ENCODE peak calls at places on chromosomes 12 and 14, in nine cellular contexts. One of them, this sample, is unnamed.

GRCh38 chr12:6285532-6286306 is 24.8 kb upstream of the PLEKHG6 start:
- DNase-seq in Ammon's horn: no peak
- DNase-seq in head of caudate nucleus: no peak
- DNase-seq in GM10248: no peak
- DNase-seq in fibroblast of lung: peak
- DNase-seq in NCI-H2081: no peak
- DNase-seq in stimulated activated CD4-positive, alpha-beta T cell treated with anti-CD3 and anti-CD28 coated beads, Interleukin-12 subunit alpha, Interleukin-12 subunit beta, amount 100 ng/mL, for 4 hours: no peak
- DNase-seq in RWPE2: no peak
- DNase-seq in T-helper 1 cell: no peak
- DNase-seq in this sample: no peak

GRCh38 chr12:64603183-64603841 is 7.0 kb upstream of the RASSF3 start:
- DNase-seq in Ammon's horn: no peak
- DNase-seq in head of caudate nucleus: no peak
- DNase-seq in GM10248: no peak
- DNase-seq in fibroblast of lung: no peak
- DNase-seq in NCI-H2081: no peak
- DNase-seq in stimulated activated CD4-positive, alpha-beta T cell treated with anti-CD3 and anti-CD28 coated beads, Interleukin-12 subunit alpha, Interleukin-12 subunit beta, amount 100 ng/mL, for 4 hours: no peak
- DNase-seq in RWPE2: no peak
- DNase-seq in T-helper 1 cell: no peak
- DNase-seq in this sample: no peak

GRCh38 chr14:95961481-95961880 is 77.7 kb upstream of the C14orf132 start:
- DNase-seq in Ammon's horn: no peak
- DNase-seq in head of caudate nucleus: no peak
- DNase-seq in GM10248: no peak
- DNase-seq in fibroblast of lung: no peak
- DNase-seq in NCI-H2081: no peak
- DNase-seq in stimulated activated CD4-positive, alpha-beta T cell treated with anti-CD3 and anti-CD28 coated beads, Interleukin-12 subunit alpha, Interleukin-12 subunit beta, amount 100 ng/mL, for 4 hours: no peak
- DNase-seq in RWPE2: no peak
- DNase-seq in T-helper 1 cell: no peak
- DNase-seq in this sample: no peak

GRCh38 chr12:93441111-93441616 is 583 bp downstream of the UBE2N start:
- DNase-seq in Ammon's horn: no peak
- DNase-seq in head of caudate nucleus: peak
- DNase-seq in GM10248: peak
- DNase-seq in fibroblast of lung: no peak
- DNase-seq in NCI-H2081: peak
- DNase-seq in stimulated activated CD4-positive, alpha-beta T cell treated with anti-CD3 and anti-CD28 coated beads, Interleukin-12 subunit alpha, Interleukin-12 subunit beta, amount 100 ng/mL, for 4 hours: peak
- DNase-seq in RWPE2: no peak
- DNase-seq in T-helper 1 cell: peak
- DNase-seq in this sample: no peak

GRCh38 chr14:55373784-55374725 is 37.6 kb downstream of the ATG14 start:
- DNase-seq in Ammon's horn: no peak
- DNase-seq in head of caudate nucleus: no peak
- DNase-seq in GM10248: peak
- DNase-seq in fibroblast of lung: no peak
- DNase-seq in NCI-H2081: no peak
- DNase-seq in stimulated activated CD4-positive, alpha-beta T cell treated with anti-CD3 and anti-CD28 coated beads, Interleukin-12 subunit alpha, Interleukin-12 subunit beta, amount 100 ng/mL, for 4 hours: no peak
- DNase-seq in RWPE2: no peak
- DNase-seq in T-helper 1 cell: no peak
- DNase-seq in this sample: peak

GRCh38 chr14:95285566-95285965 is 34.1 kb downstream of the CLMN start:
- DNase-seq in Ammon's horn: no peak
- DNase-seq in head of caudate nucleus: no peak
- DNase-seq in GM10248: no peak
- DNase-seq in fibroblast of lung: no peak
- DNase-seq in NCI-H2081: no peak
- DNase-seq in stimulated activated CD4-positive, alpha-beta T cell treated with anti-CD3 and anti-CD28 coated beads, Interleukin-12 subunit alpha, Interleukin-12 subunit beta, amount 100 ng/mL, for 4 hours: no peak
- DNase-seq in RWPE2: no peak
- DNase-seq in T-helper 1 cell: no peak
- DNase-seq in this sample: no peak

GRCh38 chr12:56614627-56615026 is 15.5 kb downstream of the BAZ2A start:
- DNase-seq in Ammon's horn: peak
- DNase-seq in head of caudate nucleus: peak
- DNase-seq in GM10248: no peak
- DNase-seq in fibroblast of lung: no peak
- DNase-seq in NCI-H2081: no peak
- DNase-seq in stimulated activated CD4-positive, alpha-beta T cell treated with anti-CD3 and anti-CD28 coated beads, Interleukin-12 subunit alpha, Interleukin-12 subunit beta, amount 100 ng/mL, for 4 hours: no peak
- DNase-seq in RWPE2: no peak
- DNase-seq in T-helper 1 cell: no peak
- DNase-seq in this sample: no peak

GRCh38 chr12:120241561-120242274 is 23.8 kb downstream of the PXN start:
- DNase-seq in Ammon's horn: no peak
- DNase-seq in head of caudate nucleus: no peak
- DNase-seq in GM10248: no peak
- DNase-seq in fibroblast of lung: peak
- DNase-seq in NCI-H2081: no peak
- DNase-seq in stimulated activated CD4-positive, alpha-beta T cell treated with anti-CD3 and anti-CD28 coated beads, Interleukin-12 subunit alpha, Interleukin-12 subunit beta, amount 100 ng/mL, for 4 hours: no peak
- DNase-seq in RWPE2: no peak
- DNase-seq in T-helper 1 cell: no peak
- DNase-seq in this sample: no peak

GRCh38 chr12:81078469-81079196 is 754 bp downstream of the ACSS3 start:
- DNase-seq in Ammon's horn: no peak
- DNase-seq in head of caudate nucleus: no peak
- DNase-seq in GM10248: no peak
- DNase-seq in fibroblast of lung: peak
- DNase-seq in NCI-H2081: peak
- DNase-seq in stimulated activated CD4-positive, alpha-beta T cell treated with anti-CD3 and anti-CD28 coated beads, Interleukin-12 subunit alpha, Interleukin-12 subunit beta, amount 100 ng/mL, for 4 hours: no peak
- DNase-seq in RWPE2: no peak
- DNase-seq in T-helper 1 cell: no peak
- DNase-seq in this sample: no peak

GRCh38 chr12:26821212-26821701 is 11.7 kb downstream of the ITPR2 start:
- DNase-seq in Ammon's horn: peak
- DNase-seq in head of caudate nucleus: no peak
- DNase-seq in GM10248: no peak
- DNase-seq in fibroblast of lung: peak
- DNase-seq in NCI-H2081: no peak
- DNase-seq in stimulated activated CD4-positive, alpha-beta T cell treated with anti-CD3 and anti-CD28 coated beads, Interleukin-12 subunit alpha, Interleukin-12 subunit beta, amount 100 ng/mL, for 4 hours: no peak
- DNase-seq in RWPE2: no peak
- DNase-seq in T-helper 1 cell: no peak
- DNase-seq in this sample: no peak

GRCh38 chr12:51070004-51070403 is 13.4 kb downstream of the CSRNP2 start:
- DNase-seq in Ammon's horn: no peak
- DNase-seq in head of caudate nucleus: no peak
- DNase-seq in GM10248: no peak
- DNase-seq in fibroblast of lung: peak
- DNase-seq in NCI-H2081: no peak
- DNase-seq in stimulated activated CD4-positive, alpha-beta T cell treated with anti-CD3 and anti-CD28 coated beads, Interleukin-12 subunit alpha, Interleukin-12 subunit beta, amount 100 ng/mL, for 4 hours: no peak
- DNase-seq in RWPE2: no peak
- DNase-seq in T-helper 1 cell: no peak
- DNase-seq in this sample: peak

GRCh38 chr12:30847259-30847658 is 79.3 kb upstream of the TSPAN11 start:
- DNase-seq in Ammon's horn: peak
- DNase-seq in head of caudate nucleus: no peak
- DNase-seq in GM10248: no peak
- DNase-seq in fibroblast of lung: peak
- DNase-seq in NCI-H2081: peak
- DNase-seq in stimulated activated CD4-positive, alpha-beta T cell treated with anti-CD3 and anti-CD28 coated beads, Interleukin-12 subunit alpha, Interleukin-12 subunit beta, amount 100 ng/mL, for 4 hours: no peak
- DNase-seq in RWPE2: no peak
- DNase-seq in T-helper 1 cell: peak
- DNase-seq in this sample: peak

GRCh38 chr12:45290218-45290609 is 74.3 kb downstream of the ANO6 start:
- DNase-seq in Ammon's horn: no peak
- DNase-seq in head of caudate nucleus: no peak
- DNase-seq in GM10248: no peak
- DNase-seq in fibroblast of lung: peak
- DNase-seq in NCI-H2081: no peak
- DNase-seq in stimulated activated CD4-positive, alpha-beta T cell treated with anti-CD3 and anti-CD28 coated beads, Interleukin-12 subunit alpha, Interleukin-12 subunit beta, amount 100 ng/mL, for 4 hours: no peak
- DNase-seq in RWPE2: no peak
- DNase-seq in T-helper 1 cell: no peak
- DNase-seq in this sample: no peak

GRCh38 chr12:4911316-4911994 is 1.8 kb downstream of the KCNA1 start:
- DNase-seq in Ammon's horn: no peak
- DNase-seq in head of caudate nucleus: peak
- DNase-seq in GM10248: no peak
- DNase-seq in fibroblast of lung: no peak
- DNase-seq in NCI-H2081: peak
- DNase-seq in stimulated activated CD4-positive, alpha-beta T cell treated with anti-CD3 and anti-CD28 coated beads, Interleukin-12 subunit alpha, Interleukin-12 subunit beta, amount 100 ng/mL, for 4 hours: no peak
- DNase-seq in RWPE2: no peak
- DNase-seq in T-helper 1 cell: no peak
- DNase-seq in this sample: no peak

GRCh38 chr12:89731614-89732013 is 23.0 kb upstream of the ATP2B1 start:
- DNase-seq in Ammon's horn: no peak
- DNase-seq in head of caudate nucleus: no peak
- DNase-seq in GM10248: no peak
- DNase-seq in fibroblast of lung: peak
- DNase-seq in NCI-H2081: no peak
- DNase-seq in stimulated activated CD4-positive, alpha-beta T cell treated with anti-CD3 and anti-CD28 coated beads, Interleukin-12 subunit alpha, Interleukin-12 subunit beta, amount 100 ng/mL, for 4 hours: no peak
- DNase-seq in RWPE2: no peak
- DNase-seq in T-helper 1 cell: no peak
- DNase-seq in this sample: no peak

GRCh38 chr12:123707466-123707865 is 4.7 kb upstream of the ATP6V0A2 start:
- DNase-seq in Ammon's horn: no peak
- DNase-seq in head of caudate nucleus: no peak
- DNase-seq in GM10248: no peak
- DNase-seq in fibroblast of lung: no peak
- DNase-seq in NCI-H2081: no peak
- DNase-seq in stimulated activated CD4-positive, alpha-beta T cell treated with anti-CD3 and anti-CD28 coated beads, Interleukin-12 subunit alpha, Interleukin-12 subunit beta, amount 100 ng/mL, for 4 hours: no peak
- DNase-seq in RWPE2: peak
- DNase-seq in T-helper 1 cell: no peak
- DNase-seq in this sample: no peak

GRCh38 chr12:84756961-84757360 is 155.6 kb downstream of the SLC6A15 start:
- DNase-seq in Ammon's horn: no peak
- DNase-seq in head of caudate nucleus: no peak
- DNase-seq in GM10248: no peak
- DNase-seq in fibroblast of lung: peak
- DNase-seq in NCI-H2081: no peak
- DNase-seq in stimulated activated CD4-positive, alpha-beta T cell treated with anti-CD3 and anti-CD28 coated beads, Interleukin-12 subunit alpha, Interleukin-12 subunit beta, amount 100 ng/mL, for 4 hours: no peak
- DNase-seq in RWPE2: no peak
- DNase-seq in T-helper 1 cell: no peak
- DNase-seq in this sample: no peak

GRCh38 chr14:59126714-59127436 is 61.6 kb upstream of the DAAM1 start:
- DNase-seq in Ammon's horn: peak
- DNase-seq in head of caudate nucleus: peak
- DNase-seq in GM10248: peak
- DNase-seq in fibroblast of lung: peak
- DNase-seq in NCI-H2081: peak
- DNase-seq in stimulated activated CD4-positive, alpha-beta T cell treated with anti-CD3 and anti-CD28 coated beads, Interleukin-12 subunit alpha, Interleukin-12 subunit beta, amount 100 ng/mL, for 4 hours: no peak
- DNase-seq in RWPE2: no peak
- DNase-seq in T-helper 1 cell: peak
- DNase-seq in this sample: peak

GRCh38 chr12:13530966-13531365 is 334.4 kb downstream of the EMP1 start:
- DNase-seq in Ammon's horn: peak
- DNase-seq in head of caudate nucleus: peak
- DNase-seq in GM10248: no peak
- DNase-seq in fibroblast of lung: no peak
- DNase-seq in NCI-H2081: peak
- DNase-seq in stimulated activated CD4-positive, alpha-beta T cell treated with anti-CD3 and anti-CD28 coated beads, Interleukin-12 subunit alpha, Interleukin-12 subunit beta, amount 100 ng/mL, for 4 hours: no peak
- DNase-seq in RWPE2: no peak
- DNase-seq in T-helper 1 cell: no peak
- DNase-seq in this sample: no peak

GRCh38 chr12:32413412-32413811 is 14.1 kb downstream of the FGD4 start:
- DNase-seq in Ammon's horn: no peak
- DNase-seq in head of caudate nucleus: no peak
- DNase-seq in GM10248: no peak
- DNase-seq in fibroblast of lung: no peak
- DNase-seq in NCI-H2081: no peak
- DNase-seq in stimulated activated CD4-positive, alpha-beta T cell treated with anti-CD3 and anti-CD28 coated beads, Interleukin-12 subunit alpha, Interleukin-12 subunit beta, amount 100 ng/mL, for 4 hours: no peak
- DNase-seq in RWPE2: no peak
- DNase-seq in T-helper 1 cell: no peak
- DNase-seq in this sample: no peak

GRCh38 chr12:5268424-5269210 is 163.3 kb upstream of the NTF3 start:
- DNase-seq in Ammon's horn: no peak
- DNase-seq in head of caudate nucleus: no peak
- DNase-seq in GM10248: no peak
- DNase-seq in fibroblast of lung: no peak
- DNase-seq in NCI-H2081: peak
- DNase-seq in stimulated activated CD4-positive, alpha-beta T cell treated with anti-CD3 and anti-CD28 coated beads, Interleukin-12 subunit alpha, Interleukin-12 subunit beta, amount 100 ng/mL, for 4 hours: no peak
- DNase-seq in RWPE2: no peak
- DNase-seq in T-helper 1 cell: no peak
- DNase-seq in this sample: no peak

GRCh38 chr14:50013198-50013918 is 103.0 kb downstream of the VCPKMT start:
- DNase-seq in Ammon's horn: no peak
- DNase-seq in head of caudate nucleus: no peak
- DNase-seq in GM10248: no peak
- DNase-seq in fibroblast of lung: no peak
- DNase-seq in NCI-H2081: no peak
- DNase-seq in stimulated activated CD4-positive, alpha-beta T cell treated with anti-CD3 and anti-CD28 coated beads, Interleukin-12 subunit alpha, Interleukin-12 subunit beta, amount 100 ng/mL, for 4 hours: no peak
- DNase-seq in RWPE2: peak
- DNase-seq in T-helper 1 cell: no peak
- DNase-seq in this sample: no peak

GRCh38 chr12:19227190-19227879 is 97.8 kb downstream of the PLEKHA5 start:
- DNase-seq in Ammon's horn: no peak
- DNase-seq in head of caudate nucleus: no peak
- DNase-seq in GM10248: no peak
- DNase-seq in fibroblast of lung: no peak
- DNase-seq in NCI-H2081: no peak
- DNase-seq in stimulated activated CD4-positive, alpha-beta T cell treated with anti-CD3 and anti-CD28 coated beads, Interleukin-12 subunit alpha, Interleukin-12 subunit beta, amount 100 ng/mL, for 4 hours: no peak
- DNase-seq in RWPE2: no peak
- DNase-seq in T-helper 1 cell: no peak
- DNase-seq in this sample: no peak

GRCh38 chr12:11761869-11762567 is 112.5 kb downstream of the ETV6 start:
- DNase-seq in Ammon's horn: no peak
- DNase-seq in head of caudate nucleus: no peak
- DNase-seq in GM10248: peak
- DNase-seq in fibroblast of lung: no peak
- DNase-seq in NCI-H2081: peak
- DNase-seq in stimulated activated CD4-positive, alpha-beta T cell treated with anti-CD3 and anti-CD28 coated beads, Interleukin-12 subunit alpha, Interleukin-12 subunit beta, amount 100 ng/mL, for 4 hours: no peak
- DNase-seq in RWPE2: no peak
- DNase-seq in T-helper 1 cell: no peak
- DNase-seq in this sample: no peak

GRCh38 chr12:104181313-104181712 is 34.3 kb upstream of the TXNRD1 start:
- DNase-seq in Ammon's horn: no peak
- DNase-seq in head of caudate nucleus: no peak
- DNase-seq in GM10248: no peak
- DNase-seq in fibroblast of lung: peak
- DNase-seq in NCI-H2081: no peak
- DNase-seq in stimulated activated CD4-positive, alpha-beta T cell treated with anti-CD3 and anti-CD28 coated beads, Interleukin-12 subunit alpha, Interleukin-12 subunit beta, amount 100 ng/mL, for 4 hours: no peak
- DNase-seq in RWPE2: no peak
- DNase-seq in T-helper 1 cell: no peak
- DNase-seq in this sample: no peak

GRCh38 chr12:8553088-8553627 is 12.5 kb upstream of the CLEC4E start:
- DNase-seq in Ammon's horn: no peak
- DNase-seq in head of caudate nucleus: no peak
- DNase-seq in GM10248: no peak
- DNase-seq in fibroblast of lung: no peak
- DNase-seq in NCI-H2081: peak
- DNase-seq in stimulated activated CD4-positive, alpha-beta T cell treated with anti-CD3 and anti-CD28 coated beads, Interleukin-12 subunit alpha, Interleukin-12 subunit beta, amount 100 ng/mL, for 4 hours: no peak
- DNase-seq in RWPE2: no peak
- DNase-seq in T-helper 1 cell: no peak
- DNase-seq in this sample: no peak

GRCh38 chr14:80152166-80152565 is 59.1 kb downstream of the DIO2 start:
- DNase-seq in Ammon's horn: no peak
- DNase-seq in head of caudate nucleus: no peak
- DNase-seq in GM10248: no peak
- DNase-seq in fibroblast of lung: no peak
- DNase-seq in NCI-H2081: no peak
- DNase-seq in stimulated activated CD4-positive, alpha-beta T cell treated with anti-CD3 and anti-CD28 coated beads, Interleukin-12 subunit alpha, Interleukin-12 subunit beta, amount 100 ng/mL, for 4 hours: no peak
- DNase-seq in RWPE2: no peak
- DNase-seq in T-helper 1 cell: no peak
- DNase-seq in this sample: no peak

GRCh38 chr14:89215166-89215940 is 201.7 kb downstream of the FOXN3 start:
- DNase-seq in Ammon's horn: peak
- DNase-seq in head of caudate nucleus: no peak
- DNase-seq in GM10248: no peak
- DNase-seq in fibroblast of lung: no peak
- DNase-seq in NCI-H2081: no peak
- DNase-seq in stimulated activated CD4-positive, alpha-beta T cell treated with anti-CD3 and anti-CD28 coated beads, Interleukin-12 subunit alpha, Interleukin-12 subunit beta, amount 100 ng/mL, for 4 hours: no peak
- DNase-seq in RWPE2: no peak
- DNase-seq in T-helper 1 cell: no peak
- DNase-seq in this sample: no peak